ENCODE peak calls at places on chromosomes 3 and 15, in nine cellular contexts. A is AG10803, V is H1, O is pancreas, E is astrocyte of the cerebellum, Z is BJ, H is esophagus squamous epithelium, K is GM23338, Y is sigmoid colon. R is an unnamed sample.

GRCh38 chr3:51978143-51978502 is 3.3 kb downstream of the ABHD14A start:
- DNase-seq in Y (no peak), H (no peak), Z (no peak), K (no peak), E (no peak), O (no peak), A (no peak), V (no peak), R (no peak)

GRCh38 chr3:59812778-59813558 is 763.1 kb upstream of the CFAP20DC start:
- DNase-seq in E (no peak), K (peak; percentile 47), V (no peak), O (no peak), Z (no peak), H (no peak), Y (no peak), A (peak; percentile 25), R (peak; percentile 65)

GRCh38 chr3:115251509-115251908 is 104.4 kb upstream of the ZBTB20 start:
- DNase-seq in K (no peak), O (no peak), V (no peak), E (no peak), Y (no peak), H (no peak), A (peak; percentile 15), Z (no peak), R (peak; percentile 26)

GRCh38 chr3:115187149-115187757 is 40.2 kb upstream of the ZBTB20 start:
- DNase-seq in Z (no peak), O (no peak), A (no peak), Y (no peak), H (no peak), V (no peak), E (no peak), K (no peak), R (no peak)

GRCh38 chr3:115512565-115513410 is 110.5 kb upstream of the GAP43 start:
- DNase-seq in K (peak; percentile 97), E (no peak), A (peak; percentile 16), V (peak; percentile 80), Y (no peak), H (no peak), Z (no peak), O (peak; percentile 62), R (peak; percentile 50)

GRCh38 chr3:74079961-74080562 is 455.3 kb upstream of the PDZRN3 start:
- DNase-seq in Z (no peak), O (no peak), A (no peak), E (no peak), V (no peak), Y (no peak), K (peak; percentile 22), H (no peak), R (peak; percentile 38)

GRCh38 chr3:45226206-45226915 is at the start of gene TMEM158:
- DNase-seq in H (no peak), O (peak; percentile 91), E (no peak), V (peak; percentile 81), K (peak; percentile 84), Z (no peak), A (peak; percentile 68), Y (peak; percentile 88), R (peak; percentile 61)

GRCh38 chr3:11600501-11601282 is 43.0 kb downstream of the VGLL4 start:
- DNase-seq in H (no peak), E (peak; percentile 98), K (peak; percentile 72), A (peak; percentile 100), O (no peak), Y (peak; percentile 94), Z (peak; percentile 100), V (no peak), R (peak; percentile 98)

GRCh38 chr15:50127255-50127777 is 8.3 kb upstream of the ATP8B4 start:
- DNase-seq in Y (no peak), O (no peak), H (no peak), E (no peak), V (no peak), Z (no peak), K (no peak), A (no peak), R (peak; percentile 46)

GRCh38 chr15:36447373-36447772 is 132.1 kb upstream of the CDIN1 start:
- DNase-seq in O (no peak), E (no peak), Y (no peak), H (no peak), K (no peak), Z (no peak), V (no peak), A (peak; percentile 40), R (no peak)

GRCh38 chr15:26392956-26393355 is 379.9 kb downstream of the GABRB3 start:
- DNase-seq in E (no peak), K (no peak), H (no peak), Z (no peak), V (no peak), A (no peak), O (no peak), Y (no peak), R (no peak)

GRCh38 chr3:40254491-40254890 is 55.0 kb upstream of the EIF1B start:
- DNase-seq in E (no peak), V (no peak), A (no peak), H (no peak), K (no peak), O (no peak), Z (no peak), Y (no peak), R (no peak)

GRCh38 chr15:86743283-86743903 is 663.7 kb downstream of the AGBL1 start:
- DNase-seq in O (peak; percentile 62), K (peak; percentile 87), H (no peak), V (peak; percentile 82), Z (no peak), Y (no peak), E (no peak), A (no peak), R (no peak)
- TF ChIP-seq CTCF in O (peak; percentile 13), K (peak; percentile 92), H (peak; percentile 74), V (peak; percentile 85), Z (no peak), Y (no peak), E (peak; percentile 28), A (peak; percentile 47), R (peak; percentile 5)

GRCh38 chr3:19940643-19941042 is 6.3 kb upstream of the RAB5A start:
- DNase-seq in K (no peak), Y (no peak), E (no peak), O (no peak), V (no peak), H (no peak), Z (no peak), A (no peak), R (no peak)
- H3K4me3 ChIP-seq in K (no peak overlapping the region), Y (no peak overlapping the region), E (no peak overlapping the region), O (no peak overlapping the region), V (no peak overlapping the region), H (no peak overlapping the region), Z (no peak overlapping the region), A (no peak overlapping the region), R (no peak overlapping the region)

DNA sequence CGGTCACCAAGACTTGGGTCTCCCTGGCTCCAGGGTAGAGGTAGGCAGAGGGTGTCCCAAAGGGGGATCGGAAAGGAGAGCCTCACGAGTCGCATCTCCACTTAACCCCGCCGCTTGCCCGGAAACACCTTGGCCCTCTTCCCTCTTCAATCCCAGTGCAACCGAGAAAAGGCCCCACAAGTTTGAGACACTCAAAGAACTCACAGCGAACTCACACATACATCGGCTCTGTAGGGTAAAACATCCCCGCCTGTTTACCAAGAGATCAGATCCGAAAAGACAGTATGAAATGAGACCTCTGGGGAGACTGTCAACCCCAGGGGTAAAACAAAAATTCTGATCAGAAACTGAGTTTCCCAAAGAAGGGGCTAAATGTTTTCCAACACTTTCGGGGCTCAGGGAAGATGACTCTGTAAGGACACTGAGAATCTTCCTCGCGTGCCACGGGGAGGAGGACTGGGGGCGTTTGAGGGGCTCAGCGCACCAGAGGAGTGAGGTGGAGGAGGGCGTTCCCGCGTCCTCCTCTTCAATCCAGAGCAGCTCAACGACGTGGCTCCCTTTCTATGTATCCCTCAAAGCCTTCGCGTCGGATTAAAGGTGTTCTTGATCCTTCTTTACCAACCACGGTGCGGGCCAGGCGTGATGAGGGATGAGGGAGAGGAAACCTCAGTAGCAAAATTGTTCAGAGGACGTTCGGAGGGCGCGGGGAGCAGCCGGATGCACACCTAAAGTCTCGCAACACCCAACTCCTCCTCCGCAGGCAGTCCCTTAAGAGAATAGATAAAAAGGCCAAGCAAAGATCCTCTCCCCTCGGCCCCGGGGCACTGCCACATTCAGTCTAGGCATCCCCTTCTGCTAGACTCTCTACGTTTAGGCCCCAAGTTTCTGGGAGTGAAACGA is 3.7 kb downstream of the WNT5A start:
- DNase-seq in H (no peak), Z (no peak), K (peak; percentile 52), A (no peak), Y (no peak), E (no peak), V (peak; percentile 65), O (no peak), R (peak; percentile 46)
- TF ChIP-seq CTCF in H (no peak), Z (no peak), K (no peak), A (no peak), Y (no peak), E (no peak), V (no peak), O (no peak), R (no peak)

GRCh38 chr3:112638327-112639020 is 2.5 kb downstream of the CCDC80 start:
- DNase-seq in Z (no peak), E (no peak), A (peak; percentile 72), O (no peak), Y (peak; percentile 73), H (no peak), V (no peak), K (no peak), R (no peak)
- H3K4me3 ChIP-seq in Z (peak overlapping the region; percentile 58), E (peak overlapping the region; percentile 66), A (peak overlapping the region; percentile 88), O (no peak overlapping the region), Y (peak overlapping the region; percentile 51), H (peak overlapping the region; percentile 56), V (no peak overlapping the region), K (no peak overlapping the region), R (peak overlapping the region; percentile 55)

DNA sequence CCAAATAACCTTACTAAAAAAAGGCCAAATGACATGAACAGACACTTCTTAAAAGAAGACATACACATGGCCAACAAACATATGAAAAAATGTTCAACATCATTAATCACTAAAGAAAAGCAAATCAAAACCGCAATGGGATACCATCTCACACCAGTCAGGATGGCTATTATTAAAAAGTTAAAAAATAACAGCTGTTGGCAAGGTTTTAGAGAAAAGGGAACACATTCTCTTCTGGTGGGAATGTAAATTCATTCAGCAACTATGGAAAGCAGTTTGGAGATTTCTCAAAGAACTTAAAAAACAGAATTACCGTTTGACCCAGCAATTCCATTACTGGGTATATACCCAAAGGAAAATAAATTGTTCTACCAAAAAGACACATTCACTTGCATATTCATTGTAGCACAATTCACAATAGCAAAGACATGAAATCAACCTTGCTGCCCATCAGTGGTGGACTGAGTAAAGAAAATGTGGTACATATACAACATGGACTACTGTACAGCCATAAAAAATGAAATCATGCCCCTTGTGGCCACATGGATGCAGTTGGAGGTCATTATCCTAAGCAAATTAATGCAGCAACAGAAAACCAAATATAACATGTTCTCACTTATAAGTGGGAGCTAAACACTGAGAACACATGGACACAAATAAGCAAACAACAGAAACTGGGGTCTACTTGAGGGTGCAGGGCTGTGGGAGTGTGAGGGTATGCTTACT is 190.7 kb upstream of the MCTP2 start:
- DNase-seq in O (no peak), V (no peak), K (no peak), Y (no peak), E (no peak), A (peak; percentile 78), H (no peak), Z (no peak), R (no peak)
- TF ChIP-seq CTCF in O (no peak), V (no peak), K (peak; percentile 23), Y (no peak), E (no peak), A (peak; percentile 28), H (peak; percentile 27), Z (no peak), R (no peak)